ENCODE peak calls at places on chromosomes 16 and 17, in eight cellular contexts. W, I, K, Z, A, E, L and N are unnamed samples.

GRCh38 chr16:81542609-81543570 is 98.3 kb downstream of the CMIP start:
- DNase-seq in L (no peak), I (no peak), A (no peak), Z (no peak), W (no peak), E (no peak), K (no peak), N (no peak)

GRCh38 chr17:48996696-48997102 is 486 bp upstream of the IGF2BP1 start:
- DNase-seq in A (no peak), Z (no peak), L (no peak), K (no peak), W (no peak), I (no peak), E (no peak), N (peak)

GRCh38 chr17:64384253-64385186 is 6.1 kb downstream of the PECAM1 start:
- DNase-seq in A (no peak), K (peak), E (no peak), Z (no peak), I (no peak), L (peak), W (peak), N (peak)

GRCh38 chr17:41133880-41134735 is 6.2 kb downstream of the KRTAP4-6 start:
- DNase-seq in L (no peak), Z (no peak), W (no peak), K (no peak), I (no peak), A (no peak), E (no peak), N (no peak)

GRCh38 chr17:73491648-73492047 is 152.6 kb downstream of the SDK2 start:
- DNase-seq in K (no peak), I (no peak), W (no peak), E (no peak), L (no peak), A (no peak), Z (no peak), N (no peak)

GRCh38 chr17:45147581-45148182 is 593 bp upstream of the HEXIM1 start:
- DNase-seq in Z (peak), W (peak), L (peak), I (peak), E (peak), A (peak), K (peak), N (peak)

GRCh38 chr16:21158208-21159110 is at the start of gene LDAF1:
- DNase-seq in Z (peak), K (peak), A (no peak), I (no peak), W (peak), E (peak), L (peak), N (peak)

GRCh38 chr17:20787281-20787680 is 207.8 kb downstream of the CDRT15L2 start:
- DNase-seq in E (no peak), A (no peak), L (no peak), W (no peak), Z (no peak), I (no peak), K (no peak), N (no peak)

GRCh38 chr16:85112364-85112763 is at the start of gene CIBAR2:
- DNase-seq in K (no peak), I (no peak), W (no peak), E (no peak), Z (no peak), A (no peak), L (no peak), N (no peak)

GRCh38 chr17:80855968-80856862 is 135.4 kb upstream of the CHMP6 start:
- DNase-seq in W (no peak), I (no peak), L (peak), A (peak), K (peak), E (peak), Z (peak), N (no peak)

GRCh38 chr17:27424941-27425340 is 31.3 kb upstream of the KSR1 start:
- DNase-seq in A (no peak), W (no peak), I (no peak), K (no peak), L (no peak), Z (no peak), E (no peak), N (no peak)

GRCh38 chr17:68462381-68463210 is 5.3 kb upstream of the WIPI1 start:
- DNase-seq in A (peak), K (peak), E (peak), Z (peak), I (peak), L (peak), W (peak), N (peak)

GRCh38 chr17:61488878-61489718 is 36.9 kb downstream of the TBX4 start:
- DNase-seq in E (no peak), L (no peak), W (no peak), K (no peak), A (no peak), I (no peak), Z (no peak), N (no peak)

GRCh38 chr16:53172517-53172916 is 117.7 kb downstream of the CHD9 start:
- DNase-seq in W (no peak), L (no peak), E (no peak), I (no peak), Z (no peak), K (no peak), A (no peak), N (no peak)

GRCh38 chr17:43831633-43832032 is 1.3 kb downstream of the MPP3 start:
- DNase-seq in Z (no peak), E (no peak), W (no peak), I (no peak), A (no peak), L (no peak), K (no peak), N (no peak)

GRCh38 chr16:87435399-87436224 is 43.5 kb downstream of the MAP1LC3B start:
- DNase-seq in K (peak), W (no peak), E (no peak), L (peak), I (no peak), A (no peak), Z (no peak), N (no peak)

GRCh38 chr17:58370309-58370708 is 18.3 kb upstream of the SUPT4H1 start:
- DNase-seq in I (no peak), E (no peak), L (no peak), K (no peak), Z (no peak), W (no peak), A (no peak), N (no peak)

GRCh38 chr16:12184419-12184831 is 207.9 kb downstream of the SNX29 start:
- DNase-seq in E (no peak), L (no peak), K (no peak), I (no peak), W (no peak), A (no peak), Z (no peak), N (no peak)

GRCh38 chr17:35596530-35597233 is 9.6 kb downstream of the AP2B1 start:
- DNase-seq in K (no peak), Z (no peak), W (no peak), I (no peak), A (no peak), L (no peak), E (no peak), N (no peak)

GRCh38 chr16:81607006-81607405 is 162.4 kb downstream of the CMIP start:
- DNase-seq in Z (no peak), L (no peak), K (no peak), I (no peak), A (no peak), W (no peak), E (no peak), N (no peak)

GRCh38 chr16:84096447-84097005 is 20.2 kb downstream of the MBTPS1 start:
- DNase-seq in Z (no peak), K (no peak), W (no peak), L (no peak), E (no peak), A (no peak), I (peak), N (no peak)

GRCh38 chr16:90002759-90003158 is 16.5 kb downstream of the DBNDD1 start:
- DNase-seq in Z (no peak), L (no peak), I (no peak), E (no peak), A (no peak), W (no peak), K (no peak), N (no peak)

GRCh38 chr17:17204041-17204591 is 2.0 kb downstream of the PLD6 start:
- DNase-seq in I (no peak), L (no peak), K (no peak), Z (no peak), A (no peak), E (no peak), W (peak), N (no peak)

GRCh38 chr17:82959242-82959930 is 119.6 kb upstream of the ZNF750 start:
- DNase-seq in Z (no peak), L (no peak), W (no peak), I (no peak), K (no peak), A (no peak), E (no peak), N (no peak)

GRCh38 chr17:49494937-49495841 is at the start of gene NGFR:
- DNase-seq in I (no peak), L (no peak), K (no peak), E (peak), W (peak), Z (no peak), A (no peak), N (no peak)

GRCh38 chr17:62188713-62189112 is 123.6 kb upstream of the MED13 start:
- DNase-seq in K (peak), Z (no peak), L (no peak), E (no peak), W (no peak), I (no peak), A (no peak), N (no peak)

GRCh38 chr17:67177732-67178131 is 67.3 kb downstream of the HELZ start:
- DNase-seq in A (no peak), K (no peak), W (no peak), Z (no peak), E (no peak), I (no peak), L (no peak), N (no peak)

GRCh38 chr17:12983986-12984932 is 33.6 kb downstream of the ELAC2 start:
- DNase-seq in W (no peak), E (no peak), A (peak), L (peak), I (no peak), K (peak), Z (no peak), N (no peak)

GRCh38 chr16:678858-679807 is 1.1 kb upstream of the STUB1 start:
- DNase-seq in E (peak), W (no peak), Z (no peak), A (no peak), K (peak), L (no peak), I (peak), N (no peak)

GRCh38 chr16:56451753-56452689 is 667 bp downstream of the OGFOD1 start:
- DNase-seq in L (peak), K (peak), Z (no peak), A (no peak), E (peak), W (no peak), I (peak), N (no peak)

GRCh38 chr17:77829871-77830799 is 128.4 kb upstream of the TNRC6C start:
- DNase-seq in A (peak), K (peak), Z (no peak), I (no peak), E (no peak), L (peak), W (no peak), N (no peak)

GRCh38 chr16:3734084-3734757 is 16.9 kb upstream of the TRAP1 start:
- DNase-seq in A (no peak), I (no peak), E (no peak), Z (no peak), L (no peak), K (no peak), W (no peak), N (no peak)

GRCh38 chr17:82339634-82340580 is 6.3 kb upstream of the SECTM1 start:
- DNase-seq in W (no peak), K (no peak), I (no peak), E (no peak), A (no peak), Z (no peak), L (no peak), N (no peak)